ENCODE peak calls at places on chromosomes 13 and 19, in seven cellular contexts. G is PC-3, T is MCF 10A, U is A549, Z is activated B cell treated with CpG ODN at 0.5 μM for 24 hours, M is endothelial cell, H is neural progenitor cell. X is an unnamed sample.

GRCh38 chr13:106464076-106464475 is 71.4 kb downstream of the EFNB2 start:
- DNase-seq in G (no peak), T (no peak), U (no peak), Z (no peak), M (no peak), H (no peak), X (no peak)

GRCh38 chr13:20145521-20145920 is 15.3 kb downstream of the GJA3 start:
- DNase-seq in G (no peak), T (no peak), U (no peak), Z (no peak), M (no peak), H (no peak), X (no peak)

GRCh38 chr13:43377955-43378354 is 354.6 kb downstream of the DNAJC15 start:
- DNase-seq in G (peak), T (no peak), U (no peak), Z (no peak), M (no peak), H (no peak), X (no peak)

GRCh38 chr13:75055296-75055695 is 426.7 kb downstream of the TBC1D4 start:
- DNase-seq in G (no peak), T (no peak), U (no peak), Z (no peak), M (no peak), H (no peak), X (no peak)

GRCh38 chr19:55305491-55305890 is 19.6 kb downstream of the TMEM150B start:
- DNase-seq in G (peak), T (peak), U (peak), Z (peak), M (peak), H (peak), X (peak)

GRCh38 chr13:18943273-18943672 is 238.4 kb downstream of the TUBA3C start:
- DNase-seq in G (no peak), T (no peak), U (no peak), Z (no peak), M (no peak), H (no peak), X (no peak)

GRCh38 chr19:15672580-15673175 is at the start of gene CYP4F12:
- DNase-seq in G (peak), T (peak), U (peak), Z (no peak), M (no peak), H (no peak), X (no peak)

GRCh38 chr19:42279148-42279901 is 10.3 kb downstream of the CIC start:
- DNase-seq in G (no peak), T (no peak), U (no peak), Z (no peak), M (no peak), H (no peak), X (no peak)

GRCh38 chr13:110850840-110851239 is 64.0 kb downstream of the ANKRD10 start:
- DNase-seq in G (no peak), T (no peak), U (no peak), Z (no peak), M (no peak), H (no peak), X (no peak)

GRCh38 chr13:31046711-31047279 is 114.3 kb downstream of the TEX26 start:
- DNase-seq in G (no peak), T (no peak), U (no peak), Z (no peak), M (no peak), H (peak), X (no peak)

GRCh38 chr19:41299755-41300089 is 10.2 kb upstream of the CCDC97 start:
- DNase-seq in G (no peak), T (peak), U (no peak), Z (no peak), M (no peak), H (no peak), X (no peak)

GRCh38 chr13:83780201-83780600 is 102.1 kb downstream of the SLITRK1 start:
- DNase-seq in G (peak), T (peak), U (no peak), Z (no peak), M (peak), H (peak), X (no peak)

GRCh38 chr19:28847468-28847867 is 365.5 kb downstream of the UQCRFS1 start:
- DNase-seq in G (no peak), T (no peak), U (no peak), Z (no peak), M (no peak), H (no peak), X (no peak)

GRCh38 chr13:48580185-48580803 is 47.4 kb upstream of the RCBTB2 start:
- DNase-seq in G (peak), T (peak), U (peak), Z (no peak), M (peak), H (peak), X (no peak)

GRCh38 chr13:20370815-20371421 is 138.8 kb upstream of the GJB6 start:
- DNase-seq in G (peak), T (peak), U (no peak), Z (no peak), M (no peak), H (no peak), X (no peak)

GRCh38 chr19:13110099-13110610 is 6.4 kb downstream of the TRMT1 start:
- DNase-seq in G (no peak), T (no peak), U (no peak), Z (no peak), M (no peak), H (no peak), X (no peak)

GRCh38 chr19:57071414-57071813 is 48.4 kb upstream of the USP29 start:
- DNase-seq in G (no peak), T (no peak), U (no peak), Z (no peak), M (no peak), H (no peak), X (no peak)

GRCh38 chr19:46984077-46985010 is 35.3 kb upstream of the NPAS1 start:
- DNase-seq in G (peak), T (peak), U (peak), Z (no peak), M (no peak), H (no peak), X (no peak)

GRCh38 chr13:106561551-106562170 is 6.3 kb downstream of the ARGLU1 start:
- DNase-seq in G (no peak), T (no peak), U (no peak), Z (peak), M (no peak), H (peak), X (no peak)

GRCh38 chr19:56639217-56639616 is 3.7 kb upstream of the SMIM17 start:
- DNase-seq in G (peak), T (peak), U (no peak), Z (no peak), M (no peak), H (peak), X (no peak)

GRCh38 chr13:36282818-36283432 is 14.7 kb downstream of the CCDC169 start:
- DNase-seq in G (peak), T (peak), U (peak), Z (no peak), M (no peak), H (peak), X (no peak)

GRCh38 chr19:33492951-33493350 is 28.6 kb downstream of the PEPD start:
- DNase-seq in G (no peak), T (no peak), U (no peak), Z (no peak), M (no peak), H (no peak), X (no peak)

GRCh38 chr13:32883501-32883900 is 132.7 kb upstream of the KL start:
- DNase-seq in G (no peak), T (peak), U (no peak), Z (no peak), M (no peak), H (no peak), X (no peak)

GRCh38 chr19:55633866-55634265 is 6.9 kb upstream of the ZNF580 start:
- DNase-seq in G (no peak), T (no peak), U (no peak), Z (no peak), M (no peak), H (no peak), X (no peak)

GRCh38 chr13:23921451-23921888 is 24.2 kb upstream of the C1QTNF9B start:
- DNase-seq in G (peak), T (peak), U (no peak), Z (no peak), M (peak), H (peak), X (no peak)

GRCh38 chr13:20099319-20099718 is 61.5 kb downstream of the GJA3 start:
- DNase-seq in G (no peak), T (no peak), U (no peak), Z (no peak), M (no peak), H (no peak), X (no peak)

GRCh38 chr13:48492123-48493075 is 40.5 kb downstream of the RCBTB2 start:
- DNase-seq in G (no peak), T (no peak), U (no peak), Z (peak), M (peak), H (no peak), X (no peak)

GRCh38 chr19:33124207-33125098 is 7.5 kb upstream of the WDR88 start:
- DNase-seq in G (no peak), T (no peak), U (no peak), Z (no peak), M (no peak), H (peak), X (no peak)

GRCh38 chr13:30735025-30735967 is at the start of gene ALOX5AP:
- DNase-seq in G (no peak), T (no peak), U (no peak), Z (peak), M (no peak), H (no peak), X (no peak)

GRCh38 chr13:46010148-46010547 is 42.4 kb downstream of the ZC3H13 start:
- DNase-seq in G (no peak), T (peak), U (no peak), Z (no peak), M (peak), H (peak), X (no peak)

GRCh38 chr13:29508130-29508873 is 87.2 kb downstream of the SLC7A1 start:
- DNase-seq in G (peak), T (peak), U (peak), Z (peak), M (peak), H (peak), X (peak)

GRCh38 chr13:50421457-50422130 is 406.4 kb downstream of the KCNRG start:
- DNase-seq in G (peak), T (peak), U (no peak), Z (no peak), M (no peak), H (no peak), X (no peak)

GRCh38 chr13:37173214-37173613 is 67.8 kb upstream of the CSNK1A1L start:
- DNase-seq in G (no peak), T (no peak), U (no peak), Z (no peak), M (no peak), H (no peak), X (no peak)

GRCh38 chr19:48501961-48502719 is 9.5 kb downstream of the LMTK3 start:
- DNase-seq in G (peak), T (peak), U (peak), Z (peak), M (peak), H (peak), X (no peak)

GRCh38 chr19:58372311-58373133 is 8.3 kb downstream of the ZNF837 start:
- DNase-seq in G (peak), T (no peak), U (no peak), Z (no peak), M (no peak), H (no peak), X (no peak)
- TF ChIP-seq CTCF in G (peak), T (peak), U (no peak), Z (no peak), M (peak), H (no peak), X (no peak)

GRCh38 chr13:26255717-26256277 is 1.9 kb downstream of the CDK8 start:
- DNase-seq in G (peak), T (peak), U (no peak), Z (no peak), M (no peak), H (no peak), X (no peak)
- TF ChIP-seq CTCF in G (peak), T (peak), U (no peak), Z (no peak), M (peak), H (peak), X (peak)

GRCh38 chr19:19027228-19027627 is 6.1 kb downstream of the SUGP2 start:
- DNase-seq in G (no peak), T (no peak), U (no peak), Z (no peak), M (no peak), H (no peak), X (no peak)

GRCh38 chr19:19028526-19028925 is 4.8 kb downstream of the SUGP2 start:
- DNase-seq in G (no peak), T (no peak), U (no peak), Z (no peak), M (no peak), H (no peak), X (no peak)

GRCh38 chr19:19021115-19021514 is 12.2 kb downstream of the SUGP2 start:
- DNase-seq in G (no peak), T (peak), U (no peak), Z (no peak), M (no peak), H (no peak), X (no peak)

GRCh38 chr19:19022380-19022961 is 10.8 kb downstream of the SUGP2 start:
- DNase-seq in G (no peak), T (no peak), U (no peak), Z (no peak), M (no peak), H (no peak), X (no peak)

DNA sequence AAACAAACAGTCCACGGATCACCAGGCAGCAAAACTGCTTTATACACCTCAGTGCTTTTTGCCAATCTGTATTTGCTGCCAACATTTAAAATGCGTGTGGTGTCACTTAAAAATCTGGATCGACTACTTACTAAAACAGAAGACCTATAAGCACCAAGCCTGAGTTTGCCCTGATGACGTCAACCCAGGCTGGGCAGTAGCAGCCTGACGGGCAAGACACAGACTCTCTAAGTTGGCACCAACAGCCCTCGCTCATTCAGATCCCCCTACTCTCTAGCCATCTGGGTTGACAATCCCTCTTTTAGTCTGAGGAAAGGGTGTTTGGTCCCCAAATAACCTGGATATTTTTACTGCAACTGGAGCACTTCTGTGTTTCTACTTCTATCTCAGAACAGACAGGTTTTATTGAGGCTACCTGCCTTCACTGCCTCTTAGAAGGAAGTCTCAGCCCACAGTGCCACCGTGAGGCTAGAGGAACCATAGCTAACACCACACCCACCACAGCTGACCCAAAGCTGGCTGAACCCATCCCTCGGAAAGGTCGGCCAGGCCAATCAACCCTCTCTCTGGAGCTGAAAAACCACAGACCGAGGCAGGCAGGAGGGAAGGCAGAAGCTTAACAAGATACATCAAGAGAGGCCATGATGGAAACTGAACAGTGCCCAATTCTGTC is 6.9 kb downstream of the SUGP2 start:
- DNase-seq in G (no peak), T (no peak), U (no peak), Z (no peak), M (no peak), H (peak), X (no peak)
- TF ChIP-seq CTCF in G (peak), T (no peak), U (peak), Z (no peak), M (no peak), H (no peak), X (peak)

GRCh38 chr19:3710265-3710812 is 2.2 kb downstream of the TJP3 start:
- DNase-seq in G (peak), T (peak), U (peak), Z (no peak), M (no peak), H (no peak), X (no peak)
- TF ChIP-seq CTCF in G (no peak), T (no peak), U (no peak), Z (no peak), M (no peak), H (no peak), X (no peak)

DNA sequence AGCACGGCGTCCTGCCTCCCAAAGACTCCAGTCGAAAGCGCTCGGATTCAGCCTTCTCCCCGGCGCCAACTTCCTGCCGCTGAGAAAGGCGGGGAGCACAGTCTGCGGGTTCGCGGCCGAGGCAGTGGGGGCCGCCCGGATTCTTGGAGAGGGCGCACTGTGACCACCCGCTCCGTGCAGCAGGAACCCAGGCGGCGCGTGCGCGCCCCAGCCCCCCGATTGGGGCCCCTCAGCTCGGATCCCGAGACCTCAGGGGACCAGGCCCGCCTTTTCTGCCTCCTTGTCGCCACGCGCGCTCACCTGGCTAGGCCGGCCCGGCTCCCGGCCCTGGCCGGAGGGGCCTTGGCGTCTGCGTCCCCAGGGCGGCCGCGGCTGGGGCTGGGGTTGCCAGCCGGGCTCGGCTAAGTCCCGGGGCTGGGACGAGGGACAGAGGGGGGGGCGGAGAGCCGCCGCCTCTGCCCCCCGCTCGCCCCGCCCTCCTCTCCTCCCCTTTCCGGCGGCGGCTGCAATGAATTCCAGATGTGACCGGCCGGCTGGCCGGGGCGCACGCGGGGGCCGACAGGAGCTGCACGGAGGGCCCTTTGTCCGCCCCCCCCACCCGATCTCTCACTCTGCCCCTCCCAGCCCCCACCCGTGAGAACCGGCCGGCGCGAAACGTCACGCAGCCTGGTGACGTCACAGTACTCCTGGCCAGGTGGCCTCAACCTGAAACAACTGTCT is at the start of gene S1PR2:
- DNase-seq in G (peak), T (peak), U (peak), Z (peak), M (peak), H (peak), X (peak)
- TF ChIP-seq CTCF in G (no peak), T (no peak), U (no peak), Z (no peak), M (no peak), H (no peak), X (no peak)

X was measured in D721Med.